ENCODE peak calls at places on chromosomes 16 and 17, in five cellular contexts. One of them, this sample, is unnamed.

GRCh38 chr16:66220766-66221165 is 145.7 kb upstream of the CDH5 start:
- DNase-seq in GM23338: no peak
- DNase-seq in fibroblast of mammary gland: no peak
- DNase-seq in cardiac fibroblast: no peak
- DNase-seq in colonic mucosa: no peak
- DNase-seq in this sample: no peak

GRCh38 chr16:424623-425081 is 797 bp upstream of the RAB11FIP3 start:
- DNase-seq in GM23338: no peak
- DNase-seq in fibroblast of mammary gland: peak
- DNase-seq in cardiac fibroblast: no peak
- DNase-seq in colonic mucosa: peak
- DNase-seq in this sample: no peak

GRCh38 chr17:78400581-78401240 is 22.3 kb downstream of the PGS1 start:
- DNase-seq in GM23338: no peak
- DNase-seq in fibroblast of mammary gland: no peak
- DNase-seq in cardiac fibroblast: no peak
- DNase-seq in colonic mucosa: no peak
- DNase-seq in this sample: no peak

GRCh38 chr17:46968896-46969295 is 10.2 kb downstream of the RPRML start:
- DNase-seq in GM23338: no peak
- DNase-seq in fibroblast of mammary gland: no peak
- DNase-seq in cardiac fibroblast: no peak
- DNase-seq in colonic mucosa: no peak
- DNase-seq in this sample: no peak

GRCh38 chr17:8153550-8153956 is 1.3 kb upstream of the PER1 start:
- DNase-seq in GM23338: peak
- DNase-seq in fibroblast of mammary gland: peak
- DNase-seq in cardiac fibroblast: peak
- DNase-seq in colonic mucosa: peak
- DNase-seq in this sample: peak

GRCh38 chr17:33015716-33016346 is 24.2 kb downstream of the SPACA3 start:
- DNase-seq in GM23338: no peak
- DNase-seq in fibroblast of mammary gland: no peak
- DNase-seq in cardiac fibroblast: no peak
- DNase-seq in colonic mucosa: no peak
- DNase-seq in this sample: peak

GRCh38 chr17:80105762-80106161 is 4.4 kb downstream of the GAA start:
- DNase-seq in GM23338: no peak
- DNase-seq in fibroblast of mammary gland: no peak
- DNase-seq in cardiac fibroblast: peak
- DNase-seq in colonic mucosa: no peak
- DNase-seq in this sample: no peak

GRCh38 chr16:4936991-4937781 is at the start of gene PPL:
- DNase-seq in GM23338: peak
- DNase-seq in fibroblast of mammary gland: no peak
- DNase-seq in cardiac fibroblast: no peak
- DNase-seq in colonic mucosa: peak
- DNase-seq in this sample: peak

GRCh38 chr17:61837175-61838051 is 25.9 kb downstream of the BRIP1 start:
- DNase-seq in GM23338: peak
- DNase-seq in fibroblast of mammary gland: peak
- DNase-seq in cardiac fibroblast: peak
- DNase-seq in colonic mucosa: peak
- DNase-seq in this sample: peak

GRCh38 chr16:8469102-8469778 is 121.1 kb downstream of the TMEM114 start:
- DNase-seq in GM23338: no peak
- DNase-seq in fibroblast of mammary gland: no peak
- DNase-seq in cardiac fibroblast: no peak
- DNase-seq in colonic mucosa: no peak
- DNase-seq in this sample: no peak

GRCh38 chr17:39928868-39929651 is 1.5 kb downstream of the LRRC3C start:
- DNase-seq in GM23338: no peak
- DNase-seq in fibroblast of mammary gland: peak
- DNase-seq in cardiac fibroblast: peak
- DNase-seq in colonic mucosa: no peak
- DNase-seq in this sample: peak

GRCh38 chr16:58678716-58679115 is 5.9 kb downstream of the SLC38A7 start:
- DNase-seq in GM23338: no peak
- DNase-seq in fibroblast of mammary gland: no peak
- DNase-seq in cardiac fibroblast: peak
- DNase-seq in colonic mucosa: no peak
- DNase-seq in this sample: peak

GRCh38 chr17:38606646-38607611 is 1.2 kb upstream of the SRCIN1 start:
- DNase-seq in GM23338: peak
- DNase-seq in fibroblast of mammary gland: no peak
- DNase-seq in cardiac fibroblast: no peak
- DNase-seq in colonic mucosa: no peak
- DNase-seq in this sample: no peak

GRCh38 chr16:2799852-2800226 is 1.6 kb downstream of the PRSS41 start:
- DNase-seq in GM23338: no peak
- DNase-seq in fibroblast of mammary gland: peak
- DNase-seq in cardiac fibroblast: peak
- DNase-seq in colonic mucosa: peak
- DNase-seq in this sample: peak

GRCh38 chr17:35243459-35244204 is 760 bp downstream of the SLFN5 start:
- DNase-seq in GM23338: peak
- DNase-seq in fibroblast of mammary gland: peak
- DNase-seq in cardiac fibroblast: peak
- DNase-seq in colonic mucosa: peak
- DNase-seq in this sample: peak

GRCh38 chr16:24070851-24071250 is 185.3 kb upstream of the CACNG3 start:
- DNase-seq in GM23338: peak
- DNase-seq in fibroblast of mammary gland: peak
- DNase-seq in cardiac fibroblast: peak
- DNase-seq in colonic mucosa: no peak
- DNase-seq in this sample: peak

GRCh38 chr16:66458292-66458691 is 31.2 kb downstream of the BEAN1 start:
- DNase-seq in GM23338: no peak
- DNase-seq in fibroblast of mammary gland: no peak
- DNase-seq in cardiac fibroblast: no peak
- DNase-seq in colonic mucosa: no peak
- DNase-seq in this sample: no peak

GRCh38 chr17:44323359-44324091 is 1.1 kb downstream of the SLC25A39 start:
- DNase-seq in GM23338: no peak
- DNase-seq in fibroblast of mammary gland: no peak
- DNase-seq in cardiac fibroblast: no peak
- DNase-seq in colonic mucosa: peak
- DNase-seq in this sample: no peak

GRCh38 chr17:76458580-76459490 is 5.9 kb upstream of the UBE2O start:
- DNase-seq in GM23338: peak
- DNase-seq in fibroblast of mammary gland: peak
- DNase-seq in cardiac fibroblast: peak
- DNase-seq in colonic mucosa: peak
- DNase-seq in this sample: peak

GRCh38 chr16:68384293-68385255 is 63.7 kb downstream of the SMPD3 start:
- DNase-seq in GM23338: peak
- DNase-seq in fibroblast of mammary gland: no peak
- DNase-seq in cardiac fibroblast: no peak
- DNase-seq in colonic mucosa: no peak
- DNase-seq in this sample: no peak

GRCh38 chr16:8173111-8173644 is 417.1 kb downstream of the TMEM114 start:
- DNase-seq in GM23338: peak
- DNase-seq in fibroblast of mammary gland: peak
- DNase-seq in cardiac fibroblast: peak
- DNase-seq in colonic mucosa: peak
- DNase-seq in this sample: peak

GRCh38 chr17:50943575-50943933 is 77.4 kb upstream of the TOB1 start:
- DNase-seq in GM23338: no peak
- DNase-seq in fibroblast of mammary gland: no peak
- DNase-seq in cardiac fibroblast: no peak
- DNase-seq in colonic mucosa: no peak
- DNase-seq in this sample: no peak

GRCh38 chr17:60361889-60362288 is 30.0 kb downstream of the USP32 start:
- DNase-seq in GM23338: no peak
- DNase-seq in fibroblast of mammary gland: no peak
- DNase-seq in cardiac fibroblast: no peak
- DNase-seq in colonic mucosa: no peak
- DNase-seq in this sample: no peak

DNA sequence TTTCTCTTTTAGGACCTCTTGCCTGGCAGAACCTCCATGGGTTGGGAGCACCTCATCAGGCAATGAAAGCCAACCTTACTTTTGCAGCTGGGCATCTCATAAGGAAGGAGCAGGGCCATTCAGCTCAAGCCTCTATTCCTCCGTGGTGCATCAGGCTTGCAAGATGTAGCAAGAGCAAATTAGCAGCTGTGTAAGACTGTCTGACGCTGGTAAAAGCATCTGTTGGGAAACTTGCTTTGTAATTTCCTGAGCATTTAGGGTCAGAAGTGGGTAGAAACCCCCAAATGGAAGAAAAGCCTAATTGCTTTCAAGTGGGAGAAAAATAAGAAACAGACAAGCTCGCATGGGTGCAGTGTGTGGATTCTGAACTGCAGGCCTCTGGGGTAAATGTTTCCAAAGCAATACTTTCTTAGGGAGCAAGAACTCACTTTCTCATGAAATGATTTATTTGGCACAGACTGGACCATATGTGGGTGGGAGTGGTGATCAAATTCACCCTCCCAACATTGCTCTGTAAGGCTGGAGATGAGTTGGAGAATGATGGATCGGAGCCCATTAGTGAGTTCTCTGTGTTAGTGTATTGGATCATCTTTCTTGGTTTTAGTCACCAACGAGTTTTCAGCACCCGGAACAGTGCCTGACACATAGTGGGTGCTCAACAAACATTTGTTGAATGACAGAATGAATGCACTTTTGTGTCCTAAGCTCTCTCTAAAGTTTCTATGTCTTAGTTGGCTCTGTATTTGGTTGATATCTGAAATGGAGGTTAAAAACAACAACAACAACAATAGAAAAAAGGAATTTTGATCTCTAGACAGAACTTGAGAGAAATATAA is 104.4 kb upstream of the FAM20A start:
- DNase-seq in GM23338: no peak
- DNase-seq in fibroblast of mammary gland: peak
- DNase-seq in cardiac fibroblast: peak
- DNase-seq in colonic mucosa: no peak
- DNase-seq in this sample: no peak
- TF ChIP-seq CTCF in GM23338: no peak
- TF ChIP-seq CTCF in fibroblast of mammary gland: no peak
- TF ChIP-seq CTCF in cardiac fibroblast: no peak
- TF ChIP-seq CTCF in colonic mucosa: no peak
- TF ChIP-seq CTCF in this sample: no peak

DNA sequence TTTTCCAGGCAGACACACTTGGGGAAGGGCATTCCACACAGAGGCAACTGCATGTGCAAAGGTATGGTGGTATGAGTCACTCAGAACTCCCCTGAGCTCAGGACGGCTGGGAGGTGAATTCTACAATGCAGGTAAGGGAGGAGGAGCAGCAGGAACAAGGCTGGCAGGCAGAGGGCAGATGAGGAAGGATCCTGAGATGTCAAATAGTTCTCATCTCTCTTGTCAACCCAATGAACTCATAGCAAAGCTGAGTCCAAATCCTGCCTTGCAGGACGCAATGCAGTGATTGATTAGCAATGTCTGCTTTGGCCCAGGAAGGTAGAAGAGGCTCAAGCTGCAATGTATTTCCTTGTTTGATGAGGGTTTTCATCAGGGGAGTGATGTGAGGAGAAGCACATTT is 243.5 kb downstream of the XYLT1 start:
- DNase-seq in GM23338: peak
- DNase-seq in fibroblast of mammary gland: no peak
- DNase-seq in cardiac fibroblast: no peak
- DNase-seq in colonic mucosa: no peak
- DNase-seq in this sample: peak
- TF ChIP-seq CTCF in GM23338: peak
- TF ChIP-seq CTCF in fibroblast of mammary gland: no peak
- TF ChIP-seq CTCF in cardiac fibroblast: no peak
- TF ChIP-seq CTCF in colonic mucosa: no peak
- TF ChIP-seq CTCF in this sample: no peak

GRCh38 chr17:45372325-45372869 is 55.6 kb upstream of the MAP3K14 start:
- DNase-seq in GM23338: no peak
- DNase-seq in fibroblast of mammary gland: peak
- DNase-seq in cardiac fibroblast: no peak
- DNase-seq in colonic mucosa: no peak
- DNase-seq in this sample: peak

GRCh38 chr17:45374501-45374900 is 57.7 kb upstream of the MAP3K14 start:
- DNase-seq in GM23338: no peak
- DNase-seq in fibroblast of mammary gland: no peak
- DNase-seq in cardiac fibroblast: no peak
- DNase-seq in colonic mucosa: no peak
- DNase-seq in this sample: no peak

GRCh38 chr17:45371414-45372324 is 54.8 kb upstream of the MAP3K14 start:
- DNase-seq in GM23338: peak
- DNase-seq in fibroblast of mammary gland: peak
- DNase-seq in cardiac fibroblast: peak
- DNase-seq in colonic mucosa: peak
- DNase-seq in this sample: peak

GRCh38 chr17:45368661-45369060 is 51.8 kb upstream of the MAP3K14 start:
- DNase-seq in GM23338: no peak
- DNase-seq in fibroblast of mammary gland: peak
- DNase-seq in cardiac fibroblast: peak
- DNase-seq in colonic mucosa: no peak
- DNase-seq in this sample: no peak

GRCh38 chr17:45370949-45371413 is 54.2 kb upstream of the MAP3K14 start:
- DNase-seq in GM23338: no peak
- DNase-seq in fibroblast of mammary gland: no peak
- DNase-seq in cardiac fibroblast: peak
- DNase-seq in colonic mucosa: no peak
- DNase-seq in this sample: peak
- TF ChIP-seq CTCF in GM23338: no peak
- TF ChIP-seq CTCF in fibroblast of mammary gland: no peak
- TF ChIP-seq CTCF in cardiac fibroblast: no peak
- TF ChIP-seq CTCF in colonic mucosa: no peak
- TF ChIP-seq CTCF in this sample: no peak

DNA sequence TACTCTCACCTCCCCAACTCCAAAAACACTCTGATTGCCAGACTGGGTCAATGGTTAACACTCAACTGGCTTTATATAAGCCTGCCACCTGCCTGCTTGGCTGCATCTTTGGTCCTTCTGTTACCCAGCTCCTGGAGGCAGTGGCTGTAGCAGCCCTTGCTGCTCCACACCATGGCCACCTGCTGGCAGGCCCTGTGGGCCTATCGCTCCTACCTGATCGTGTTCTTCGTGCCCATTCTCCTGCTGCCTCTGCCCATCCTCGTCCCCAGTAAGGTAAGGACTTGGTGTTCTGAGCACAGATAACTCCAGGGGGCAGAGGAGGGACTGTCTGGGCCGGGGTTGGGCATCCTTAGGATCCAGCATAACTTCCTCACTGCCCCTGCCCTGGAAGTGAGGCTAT is at the start of gene SLC13A2:
- DNase-seq in GM23338: no peak
- DNase-seq in fibroblast of mammary gland: no peak
- DNase-seq in cardiac fibroblast: no peak
- DNase-seq in colonic mucosa: peak
- DNase-seq in this sample: no peak
- TF ChIP-seq CTCF in GM23338: no peak
- TF ChIP-seq CTCF in fibroblast of mammary gland: no peak
- TF ChIP-seq CTCF in cardiac fibroblast: no peak
- TF ChIP-seq CTCF in colonic mucosa: peak
- TF ChIP-seq CTCF in this sample: no peak

GRCh38 chr17:72145562-72145961 is 24.7 kb downstream of the SOX9 start:
- DNase-seq in GM23338: no peak
- DNase-seq in fibroblast of mammary gland: no peak
- DNase-seq in cardiac fibroblast: no peak
- DNase-seq in colonic mucosa: no peak
- DNase-seq in this sample: no peak
- TF ChIP-seq CTCF in GM23338: no peak
- TF ChIP-seq CTCF in fibroblast of mammary gland: no peak
- TF ChIP-seq CTCF in cardiac fibroblast: no peak
- TF ChIP-seq CTCF in colonic mucosa: no peak
- TF ChIP-seq CTCF in this sample: no peak

This sample was measured in MCF 10A.